ENCODE peak calls at places on chromosomes 11 and 22, in ten cellular contexts. C is CD14-positive monocyte, D is neural progenitor cell, M is coronary artery, V is brain microvascular endothelial cell, Z is cardiac fibroblast, S is PC-9, R is fibroblast of pulmonary artery, K is fibroblast of the aortic adventitia, T is GM20000. L is an unnamed sample.

GRCh38 chr22:32605576-32605975 is 131.0 kb downstream of the FBXO7 start:
- DNase-seq in T (no peak), Z (no peak), C (no peak), D (no peak), K (no peak), V (no peak), S (no peak), R (no peak), M (no peak), L (no peak)

GRCh38 chr11:10716543-10717259 is 23.1 kb upstream of the IRAG1 start:
- DNase-seq in V (no peak), T (no peak), K (no peak), S (no peak), D (no peak), Z (no peak), M (no peak), R (no peak), C (no peak), L (no peak)

GRCh38 chr11:65859812-65860277 is 388 bp upstream of the MUS81 start:
- DNase-seq in K (no peak), T (no peak), D (peak), R (no peak), Z (no peak), V (no peak), S (no peak), M (no peak), C (no peak), L (no peak)

GRCh38 chr22:47192106-47192650 is 429.7 kb downstream of the TBC1D22A start:
- DNase-seq in D (no peak), C (peak), K (no peak), S (no peak), Z (no peak), T (no peak), M (peak), V (no peak), R (no peak), L (peak)

GRCh38 chr11:78373689-78374088 is 43.9 kb downstream of the GAB2 start:
- DNase-seq in V (no peak), M (no peak), Z (no peak), R (no peak), D (peak), K (no peak), S (no peak), T (no peak), C (no peak), L (no peak)

GRCh38 chr11:76578655-76579046 is 91.9 kb downstream of the LRRC32 start:
- DNase-seq in T (no peak), C (no peak), D (peak), Z (peak), M (peak), R (peak), K (no peak), S (no peak), V (peak), L (no peak)

GRCh38 chr11:93487032-93487483 is 56.1 kb downstream of the SMCO4 start:
- DNase-seq in V (no peak), K (no peak), C (no peak), Z (no peak), S (no peak), T (no peak), R (no peak), M (no peak), D (no peak), L (no peak)

GRCh38 chr11:82937554-82937953 is 36.0 kb downstream of the DDIAS start:
- DNase-seq in T (no peak), D (no peak), C (no peak), Z (no peak), M (no peak), K (no peak), V (no peak), R (no peak), S (no peak), L (no peak)

GRCh38 chr11:13009921-13010736 is 1.0 kb downstream of the RASSF10 start:
- DNase-seq in S (peak), Z (peak), M (no peak), C (no peak), D (peak), R (no peak), V (no peak), T (peak), K (no peak), L (peak)

GRCh38 chr11:119797736-119798135 is 68.7 kb upstream of the NECTIN1 start:
- DNase-seq in M (no peak), K (no peak), S (no peak), D (peak), T (no peak), R (no peak), V (no peak), Z (no peak), C (no peak), L (no peak)

GRCh38 chr22:46933526-46933925 is 171.1 kb downstream of the TBC1D22A start:
- DNase-seq in S (no peak), M (no peak), V (no peak), R (no peak), Z (no peak), T (no peak), K (no peak), D (no peak), C (no peak), L (peak)

GRCh38 chr11:6629892-6630631 is 10.8 kb upstream of the TPP1 start:
- DNase-seq in V (no peak), T (no peak), Z (no peak), M (no peak), K (no peak), R (no peak), D (peak), S (no peak), C (no peak), L (peak)

GRCh38 chr11:63917685-63918523 is 940 bp upstream of the RCOR2 start:
- DNase-seq in Z (peak), T (peak), V (no peak), D (peak), R (peak), M (peak), C (no peak), S (peak), K (peak), L (peak)

GRCh38 chr11:47464479-47464878 is 15.5 kb upstream of the RAPSN start:
- DNase-seq in C (no peak), M (no peak), K (no peak), D (peak), R (no peak), V (peak), T (no peak), Z (peak), S (no peak), L (no peak)

GRCh38 chr11:111777094-111778046 is 11.2 kb upstream of the PPP2R1B start:
- DNase-seq in C (no peak), T (peak), K (peak), Z (peak), V (peak), M (no peak), S (peak), D (peak), R (peak), L (peak)

GRCh38 chr11:94775576-94776327 is 7.6 kb downstream of the AMOTL1 start:
- DNase-seq in K (no peak), Z (no peak), D (no peak), C (no peak), M (no peak), T (no peak), S (no peak), R (no peak), V (no peak), L (no peak)

GRCh38 chr11:73227571-73228211 is 9.6 kb downstream of the P2RY2 start:
- DNase-seq in V (no peak), D (no peak), T (no peak), S (peak), Z (no peak), M (peak), K (no peak), C (no peak), R (no peak), L (peak)

GRCh38 chr11:86515297-86516094 is 140.8 kb downstream of the CCDC81 start:
- DNase-seq in S (peak), R (peak), V (peak), Z (peak), C (no peak), D (no peak), T (no peak), M (no peak), K (peak), L (no peak)

GRCh38 chr11:3095712-3096361 is 38.6 kb upstream of the CARS1 start:
- DNase-seq in R (peak), Z (peak), T (no peak), M (no peak), S (no peak), V (peak), D (peak), K (peak), C (no peak), L (no peak)

GRCh38 chr11:122595246-122595645 is 60.3 kb upstream of the UBASH3B start:
- DNase-seq in T (no peak), M (no peak), R (no peak), K (no peak), S (no peak), C (no peak), Z (no peak), V (no peak), D (no peak), L (no peak)

GRCh38 chr11:108970221-108970991 is 305.5 kb downstream of the DDX10 start:
- DNase-seq in S (no peak), R (peak), C (no peak), T (no peak), Z (peak), M (no peak), V (no peak), K (peak), D (no peak), L (no peak)
- TF ChIP-seq CTCF in S (no peak), R (no peak), C (no peak), T (no peak), Z (no peak), M (no peak), V (peak), K (no peak), D (peak), L (no peak)

GRCh38 chr22:45171830-45172229 is 8.1 kb downstream of the NUP50 start:
- DNase-seq in M (no peak), V (no peak), S (no peak), C (no peak), Z (no peak), K (no peak), T (no peak), D (no peak), R (no peak), L (no peak)
- TF ChIP-seq CTCF in M (no peak), V (peak), S (no peak), C (no peak), Z (no peak), K (no peak), T (no peak), D (no peak), R (no peak), L (no peak)

GRCh38 chr22:41725510-41726110 is 26.3 kb downstream of the MEI1 start:
- DNase-seq in R (no peak), M (no peak), S (peak), V (peak), T (no peak), Z (no peak), D (no peak), K (no peak), C (peak), L (no peak)

GRCh38 chr22:41722496-41722895 is 23.2 kb downstream of the MEI1 start:
- DNase-seq in K (no peak), R (no peak), C (no peak), S (no peak), Z (no peak), M (no peak), V (no peak), T (no peak), D (no peak), L (no peak)
- TF ChIP-seq CTCF in K (no peak), R (no peak), C (no peak), S (no peak), Z (no peak), M (no peak), V (no peak), T (no peak), D (no peak), L (no peak)

DNA sequence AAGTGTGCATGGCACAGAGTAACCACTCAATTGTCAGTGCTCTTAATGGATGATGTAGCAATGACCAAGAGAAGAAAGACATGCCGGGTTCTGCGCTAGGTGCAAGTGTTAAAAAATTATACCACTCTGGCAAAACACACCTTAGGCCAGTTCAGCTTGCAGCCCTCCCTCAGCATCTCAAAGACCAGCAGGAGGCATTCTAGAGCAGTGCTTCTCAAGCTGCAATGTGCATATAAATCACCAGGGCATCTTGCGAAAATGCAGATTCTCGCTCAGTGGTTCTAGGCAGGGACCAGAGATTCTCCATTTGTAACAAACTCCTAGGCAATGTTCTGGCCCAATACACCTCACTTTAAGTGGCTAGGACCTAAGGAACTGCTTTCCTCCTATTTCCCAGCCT is 337.3 kb upstream of the API5 start:
- DNase-seq in D (peak), Z (no peak), V (no peak), M (no peak), S (no peak), C (no peak), T (no peak), K (no peak), R (no peak), L (no peak)
- TF ChIP-seq CTCF in D (peak), Z (no peak), V (no peak), M (no peak), S (no peak), C (no peak), T (no peak), K (no peak), R (no peak), L (no peak)

DNA sequence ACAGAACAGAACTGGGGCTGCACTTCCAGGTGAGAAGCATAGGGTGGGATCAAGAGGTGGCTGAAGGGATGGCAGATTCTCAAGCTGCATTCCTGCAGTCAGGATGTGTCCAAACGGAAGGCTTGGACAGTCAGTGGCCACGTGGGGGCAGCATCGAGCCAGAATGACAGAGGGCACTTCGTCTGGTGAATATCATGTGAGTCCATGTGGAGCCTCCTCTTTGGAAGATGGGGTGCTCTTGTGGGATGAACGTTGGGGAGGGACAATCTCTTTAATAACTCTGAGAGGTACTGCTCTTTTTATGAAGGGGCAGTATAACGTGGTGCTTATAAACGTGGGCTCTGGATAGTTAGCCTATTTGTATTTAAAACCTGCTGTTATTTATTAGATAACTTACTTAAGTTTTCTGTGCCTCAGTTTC is 154.9 kb upstream of the NAV2 start:
- DNase-seq in M (peak), V (peak), D (peak), T (peak), Z (peak), S (peak), R (peak), K (peak), C (peak), L (peak)
- TF ChIP-seq CTCF in M (peak), V (peak), D (peak), T (peak), Z (peak), S (peak), R (peak), K (peak), C (peak), L (peak)